ENCODE peak calls at places on chromosomes 1 and 21, in five cellular contexts. B is iPS-NIHi11, G is nucleus accumbens, L is HuH-7.5, Z is ecto neural progenitor cell. X is an unnamed sample.

GRCh38 chr1:9438431-9439073 is 100.7 kb upstream of the SLC25A33 start:
- DNase-seq in L (peak; percentile 56), Z (no peak), B (no peak), G (peak; percentile 19), X (no peak)

GRCh38 chr1:87389011-87389410 is 60.3 kb downstream of the LMO4 start:
- DNase-seq in Z (no peak), G (no peak), B (no peak), L (no peak), X (no peak)

GRCh38 chr21:33067045-33067444 is 2.9 kb upstream of the OLIG1 start:
- DNase-seq in G (no peak), B (no peak), Z (no peak), L (no peak), X (no peak)

GRCh38 chr1:158586942-158587341 is 7.2 kb upstream of the OR10X1 start:
- DNase-seq in L (no peak), Z (no peak), B (no peak), G (no peak), X (no peak)

GRCh38 chr1:90220496-90220895 is 225.6 kb downstream of the ZNF326 start:
- DNase-seq in B (no peak), L (no peak), G (no peak), Z (no peak), X (no peak)

GRCh38 chr1:65813956-65814355 is 21.3 kb downstream of the PDE4B start:
- DNase-seq in G (no peak), L (no peak), Z (no peak), B (no peak), X (peak; percentile 27)

GRCh38 chr1:77342745-77343144 is 60.9 kb downstream of the AK5 start:
- DNase-seq in B (no peak), G (no peak), L (no peak), Z (no peak), X (no peak)

GRCh38 chr1:199691540-199691939 is 336.0 kb upstream of the NR5A2 start:
- DNase-seq in B (peak; percentile 42), L (no peak), G (no peak), Z (no peak), X (no peak)

GRCh38 chr21:18114735-18115134 is 129.9 kb upstream of the CHODL start:
- DNase-seq in L (no peak), G (no peak), B (no peak), Z (no peak), X (no peak)

GRCh38 chr1:56819393-56819899 is at the start of gene FYB2:
- DNase-seq in G (no peak), L (no peak), Z (peak; percentile 67), B (peak; percentile 68), X (no peak)

GRCh38 chr1:97297611-97298010 is 576.0 kb downstream of the PTBP2 start:
- DNase-seq in Z (no peak), L (no peak), B (no peak), G (no peak), X (no peak)

GRCh38 chr1:53291574-53291973 is 36.3 kb downstream of the LRP8 start:
- DNase-seq in B (no peak), Z (no peak), L (no peak), G (no peak), X (no peak)

GRCh38 chr1:59738591-59739015 is 76.1 kb upstream of the HOOK1 start:
- DNase-seq in L (no peak), B (no peak), G (no peak), Z (no peak), X (no peak)

GRCh38 chr1:181356505-181357340 is 126.6 kb upstream of the CACNA1E start:
- DNase-seq in B (no peak), L (no peak), Z (peak; percentile 27), G (no peak), X (no peak)

GRCh38 chr1:83929184-83929583 is 69.7 kb downstream of the TTLL7 start:
- DNase-seq in Z (no peak), L (peak; percentile 16), G (no peak), B (no peak), X (no peak)

GRCh38 chr1:1827456-1827855 is 49.2 kb upstream of the NADK start:
- DNase-seq in L (no peak), Z (no peak), B (no peak), G (no peak), X (no peak)

GRCh38 chr1:62068978-62069377 is 125.7 kb upstream of the L1TD1 start:
- DNase-seq in B (no peak), G (no peak), L (no peak), Z (no peak), X (no peak)

GRCh38 chr21:34004013-34004938 is 69.1 kb upstream of the MRPS6 start:
- DNase-seq in G (no peak), Z (no peak), B (no peak), L (no peak), X (no peak)

GRCh38 chr1:224510880-224511645 is 76.5 kb upstream of the WDR26 start:
- DNase-seq in B (no peak), G (no peak), Z (no peak), L (no peak), X (no peak)

GRCh38 chr1:200342511-200343400 is 67.1 kb downstream of the ZNF281 start:
- DNase-seq in L (no peak), Z (no peak), B (no peak), G (no peak), X (no peak)

GRCh38 chr1:247857986-247858356 is 984 bp downstream of the TRIM58 start:
- DNase-seq in Z (no peak), B (no peak), G (no peak), L (no peak), X (no peak)

GRCh38 chr1:181111559-181111958 is 23.1 kb downstream of the IER5 start:
- DNase-seq in G (no peak), L (no peak), B (no peak), Z (no peak), X (no peak)

GRCh38 chr1:2528966-2529750 is 905 bp downstream of the HES5 start:
- DNase-seq in B (peak; percentile 70), L (peak; percentile 83), G (no peak), Z (no peak), X (peak; percentile 70)

GRCh38 chr1:156781585-156782186 is 14.4 kb downstream of the PRCC start:
- DNase-seq in Z (no peak), B (no peak), G (no peak), L (no peak), X (no peak)

X was measured in glutamatergic neuron.